ENCODE peak calls at places on chromosomes 11 and 22, in nine cellular contexts. One of them, this sample, is unnamed.

GRCh38 chr11:73402834-73403185 is 26.6 kb downstream of the RELT start:
- DNase-seq in COR-L47: no peak
- DNase-seq in NCI-H748 treated with DMSO at 0.1 percent for 48 hours: no peak
- DNase-seq in NCI-H2081: no peak
- DNase-seq in activated CD8-positive, alpha-beta memory T cell treated with anti-CD3 and anti-CD28 coated beads for 1 hour: no peak
- DNase-seq in stimulated activated CD4-positive, alpha-beta T cell treated with anti-CD3 and anti-CD28 coated beads, Interleukin-15, amount 100 ng/mL, for 24 hours: no peak
- DNase-seq in left colon: no peak
- DNase-seq in upper lobe of left lung: no peak
- DNase-seq in stimulated activated CD8-positive, alpha-beta memory T cell treated with anti-CD3 and anti-CD28 coated beads, Interleukin-2, amount 100 ng/mL, for 48 hours: no peak
- DNase-seq in this sample: no peak

GRCh38 chr11:115157247-115157646 is 347.0 kb downstream of the CADM1 start:
- DNase-seq in NCI-H748 treated with DMSO at 0.1 percent for 48 hours: no peak
- DNase-seq in activated CD8-positive, alpha-beta memory T cell treated with anti-CD3 and anti-CD28 coated beads for 1 hour: no peak
- DNase-seq in NCI-H2081: no peak
- DNase-seq in stimulated activated CD4-positive, alpha-beta T cell treated with anti-CD3 and anti-CD28 coated beads, Interleukin-15, amount 100 ng/mL, for 24 hours: no peak
- DNase-seq in stimulated activated CD8-positive, alpha-beta memory T cell treated with anti-CD3 and anti-CD28 coated beads, Interleukin-2, amount 100 ng/mL, for 48 hours: no peak
- DNase-seq in upper lobe of left lung: no peak
- DNase-seq in left colon: no peak
- DNase-seq in COR-L47: no peak
- DNase-seq in this sample: no peak

GRCh38 chr11:34978236-34979191 is 62.1 kb downstream of the PDHX start:
- DNase-seq in stimulated activated CD4-positive, alpha-beta T cell treated with anti-CD3 and anti-CD28 coated beads, Interleukin-15, amount 100 ng/mL, for 24 hours: no peak
- DNase-seq in COR-L47: no peak
- DNase-seq in activated CD8-positive, alpha-beta memory T cell treated with anti-CD3 and anti-CD28 coated beads for 1 hour: no peak
- DNase-seq in upper lobe of left lung: no peak
- DNase-seq in stimulated activated CD8-positive, alpha-beta memory T cell treated with anti-CD3 and anti-CD28 coated beads, Interleukin-2, amount 100 ng/mL, for 48 hours: no peak
- DNase-seq in left colon: no peak
- DNase-seq in NCI-H2081: no peak
- DNase-seq in NCI-H748 treated with DMSO at 0.1 percent for 48 hours: no peak
- DNase-seq in this sample: no peak

GRCh38 chr11:3166268-3167142 is 1.4 kb upstream of the OSBPL5 start:
- DNase-seq in COR-L47: peak; percentile 45
- DNase-seq in NCI-H748 treated with DMSO at 0.1 percent for 48 hours: peak; percentile 16
- DNase-seq in left colon: peak; percentile 60
- DNase-seq in upper lobe of left lung: peak; percentile 64
- DNase-seq in stimulated activated CD8-positive, alpha-beta memory T cell treated with anti-CD3 and anti-CD28 coated beads, Interleukin-2, amount 100 ng/mL, for 48 hours: no peak
- DNase-seq in NCI-H2081: no peak
- DNase-seq in activated CD8-positive, alpha-beta memory T cell treated with anti-CD3 and anti-CD28 coated beads for 1 hour: no peak
- DNase-seq in stimulated activated CD4-positive, alpha-beta T cell treated with anti-CD3 and anti-CD28 coated beads, Interleukin-15, amount 100 ng/mL, for 24 hours: no peak
- DNase-seq in this sample: no peak

GRCh38 chr11:69295079-69295994 is 1.4 kb downstream of the MYEOV start:
- DNase-seq in stimulated activated CD4-positive, alpha-beta T cell treated with anti-CD3 and anti-CD28 coated beads, Interleukin-15, amount 100 ng/mL, for 24 hours: no peak
- DNase-seq in stimulated activated CD8-positive, alpha-beta memory T cell treated with anti-CD3 and anti-CD28 coated beads, Interleukin-2, amount 100 ng/mL, for 48 hours: no peak
- DNase-seq in left colon: peak; percentile 12
- DNase-seq in activated CD8-positive, alpha-beta memory T cell treated with anti-CD3 and anti-CD28 coated beads for 1 hour: no peak
- DNase-seq in upper lobe of left lung: peak; percentile 72
- DNase-seq in NCI-H2081: no peak
- DNase-seq in COR-L47: no peak
- DNase-seq in NCI-H748 treated with DMSO at 0.1 percent for 48 hours: no peak
- DNase-seq in this sample: no peak

GRCh38 chr22:38201718-38202436 is at the start of gene MAFF:
- DNase-seq in NCI-H748 treated with DMSO at 0.1 percent for 48 hours: peak; percentile 43
- DNase-seq in left colon: peak; percentile 98
- DNase-seq in NCI-H2081: peak; percentile 77
- DNase-seq in activated CD8-positive, alpha-beta memory T cell treated with anti-CD3 and anti-CD28 coated beads for 1 hour: peak; percentile 78
- DNase-seq in upper lobe of left lung: peak; percentile 98
- DNase-seq in COR-L47: peak; percentile 79
- DNase-seq in stimulated activated CD4-positive, alpha-beta T cell treated with anti-CD3 and anti-CD28 coated beads, Interleukin-15, amount 100 ng/mL, for 24 hours: peak; percentile 97
- DNase-seq in stimulated activated CD8-positive, alpha-beta memory T cell treated with anti-CD3 and anti-CD28 coated beads, Interleukin-2, amount 100 ng/mL, for 48 hours: peak; percentile 86
- DNase-seq in this sample: peak; percentile 89

GRCh38 chr11:114215871-114216803 is 80.1 kb upstream of the NNMT start:
- DNase-seq in COR-L47: no peak
- DNase-seq in stimulated activated CD4-positive, alpha-beta T cell treated with anti-CD3 and anti-CD28 coated beads, Interleukin-15, amount 100 ng/mL, for 24 hours: no peak
- DNase-seq in stimulated activated CD8-positive, alpha-beta memory T cell treated with anti-CD3 and anti-CD28 coated beads, Interleukin-2, amount 100 ng/mL, for 48 hours: no peak
- DNase-seq in upper lobe of left lung: no peak
- DNase-seq in left colon: no peak
- DNase-seq in NCI-H2081: no peak
- DNase-seq in NCI-H748 treated with DMSO at 0.1 percent for 48 hours: no peak
- DNase-seq in activated CD8-positive, alpha-beta memory T cell treated with anti-CD3 and anti-CD28 coated beads for 1 hour: no peak
- DNase-seq in this sample: no peak

GRCh38 chr11:122091850-122092249 is 24.2 kb downstream of the BLID start:
- DNase-seq in stimulated activated CD8-positive, alpha-beta memory T cell treated with anti-CD3 and anti-CD28 coated beads, Interleukin-2, amount 100 ng/mL, for 48 hours: no peak
- DNase-seq in NCI-H748 treated with DMSO at 0.1 percent for 48 hours: no peak
- DNase-seq in left colon: no peak
- DNase-seq in stimulated activated CD4-positive, alpha-beta T cell treated with anti-CD3 and anti-CD28 coated beads, Interleukin-15, amount 100 ng/mL, for 24 hours: no peak
- DNase-seq in COR-L47: no peak
- DNase-seq in upper lobe of left lung: no peak
- DNase-seq in activated CD8-positive, alpha-beta memory T cell treated with anti-CD3 and anti-CD28 coated beads for 1 hour: no peak
- DNase-seq in NCI-H2081: no peak
- DNase-seq in this sample: no peak

GRCh38 chr22:44107341-44107740 is 73.4 kb upstream of the PARVG start:
- DNase-seq in stimulated activated CD8-positive, alpha-beta memory T cell treated with anti-CD3 and anti-CD28 coated beads, Interleukin-2, amount 100 ng/mL, for 48 hours: no peak
- DNase-seq in left colon: no peak
- DNase-seq in NCI-H748 treated with DMSO at 0.1 percent for 48 hours: no peak
- DNase-seq in COR-L47: no peak
- DNase-seq in NCI-H2081: no peak
- DNase-seq in upper lobe of left lung: no peak
- DNase-seq in stimulated activated CD4-positive, alpha-beta T cell treated with anti-CD3 and anti-CD28 coated beads, Interleukin-15, amount 100 ng/mL, for 24 hours: no peak
- DNase-seq in activated CD8-positive, alpha-beta memory T cell treated with anti-CD3 and anti-CD28 coated beads for 1 hour: no peak
- DNase-seq in this sample: no peak

GRCh38 chr11:75078233-75078632 is 18.4 kb downstream of the OR2AT4 start:
- DNase-seq in COR-L47: no peak
- DNase-seq in left colon: no peak
- DNase-seq in NCI-H2081: no peak
- DNase-seq in stimulated activated CD4-positive, alpha-beta T cell treated with anti-CD3 and anti-CD28 coated beads, Interleukin-15, amount 100 ng/mL, for 24 hours: no peak
- DNase-seq in upper lobe of left lung: no peak
- DNase-seq in NCI-H748 treated with DMSO at 0.1 percent for 48 hours: no peak
- DNase-seq in activated CD8-positive, alpha-beta memory T cell treated with anti-CD3 and anti-CD28 coated beads for 1 hour: no peak
- DNase-seq in stimulated activated CD8-positive, alpha-beta memory T cell treated with anti-CD3 and anti-CD28 coated beads, Interleukin-2, amount 100 ng/mL, for 48 hours: no peak
- DNase-seq in this sample: no peak

GRCh38 chr11:76658231-76658630 is 12.3 kb downstream of the LRRC32 start:
- DNase-seq in left colon: no peak
- DNase-seq in upper lobe of left lung: no peak
- DNase-seq in activated CD8-positive, alpha-beta memory T cell treated with anti-CD3 and anti-CD28 coated beads for 1 hour: no peak
- DNase-seq in stimulated activated CD4-positive, alpha-beta T cell treated with anti-CD3 and anti-CD28 coated beads, Interleukin-15, amount 100 ng/mL, for 24 hours: no peak
- DNase-seq in NCI-H748 treated with DMSO at 0.1 percent for 48 hours: no peak
- DNase-seq in NCI-H2081: no peak
- DNase-seq in stimulated activated CD8-positive, alpha-beta memory T cell treated with anti-CD3 and anti-CD28 coated beads, Interleukin-2, amount 100 ng/mL, for 48 hours: no peak
- DNase-seq in COR-L47: no peak
- DNase-seq in this sample: no peak

GRCh38 chr22:10781571-10782403 is 4746.2 kb upstream of the OR11H1 start:
- DNase-seq in NCI-H2081: no peak
- DNase-seq in stimulated activated CD8-positive, alpha-beta memory T cell treated with anti-CD3 and anti-CD28 coated beads, Interleukin-2, amount 100 ng/mL, for 48 hours: no peak
- DNase-seq in left colon: no peak
- DNase-seq in stimulated activated CD4-positive, alpha-beta T cell treated with anti-CD3 and anti-CD28 coated beads, Interleukin-15, amount 100 ng/mL, for 24 hours: no peak
- DNase-seq in COR-L47: no peak
- DNase-seq in activated CD8-positive, alpha-beta memory T cell treated with anti-CD3 and anti-CD28 coated beads for 1 hour: no peak
- DNase-seq in upper lobe of left lung: no peak
- DNase-seq in NCI-H748 treated with DMSO at 0.1 percent for 48 hours: no peak
- DNase-seq in this sample: no peak

GRCh38 chr22:19873960-19874306 is 19.3 kb upstream of the GNB1L start:
- DNase-seq in COR-L47: no peak
- DNase-seq in NCI-H2081: no peak
- DNase-seq in upper lobe of left lung: no peak
- DNase-seq in stimulated activated CD8-positive, alpha-beta memory T cell treated with anti-CD3 and anti-CD28 coated beads, Interleukin-2, amount 100 ng/mL, for 48 hours: no peak
- DNase-seq in stimulated activated CD4-positive, alpha-beta T cell treated with anti-CD3 and anti-CD28 coated beads, Interleukin-15, amount 100 ng/mL, for 24 hours: no peak
- DNase-seq in left colon: no peak
- DNase-seq in NCI-H748 treated with DMSO at 0.1 percent for 48 hours: no peak
- DNase-seq in activated CD8-positive, alpha-beta memory T cell treated with anti-CD3 and anti-CD28 coated beads for 1 hour: no peak
- DNase-seq in this sample: peak; percentile 13

GRCh38 chr22:47175761-47176359 is 413.4 kb downstream of the TBC1D22A start:
- DNase-seq in stimulated activated CD4-positive, alpha-beta T cell treated with anti-CD3 and anti-CD28 coated beads, Interleukin-15, amount 100 ng/mL, for 24 hours: no peak
- DNase-seq in COR-L47: no peak
- DNase-seq in NCI-H2081: no peak
- DNase-seq in activated CD8-positive, alpha-beta memory T cell treated with anti-CD3 and anti-CD28 coated beads for 1 hour: no peak
- DNase-seq in stimulated activated CD8-positive, alpha-beta memory T cell treated with anti-CD3 and anti-CD28 coated beads, Interleukin-2, amount 100 ng/mL, for 48 hours: no peak
- DNase-seq in left colon: peak; percentile 4
- DNase-seq in upper lobe of left lung: peak; percentile 61
- DNase-seq in NCI-H748 treated with DMSO at 0.1 percent for 48 hours: no peak
- DNase-seq in this sample: no peak

GRCh38 chr11:65133724-65134123 is 595 bp downstream of the SYVN1 start:
- DNase-seq in activated CD8-positive, alpha-beta memory T cell treated with anti-CD3 and anti-CD28 coated beads for 1 hour: no peak
- DNase-seq in left colon: peak; percentile 42
- DNase-seq in stimulated activated CD4-positive, alpha-beta T cell treated with anti-CD3 and anti-CD28 coated beads, Interleukin-15, amount 100 ng/mL, for 24 hours: no peak
- DNase-seq in NCI-H2081: no peak
- DNase-seq in upper lobe of left lung: no peak
- DNase-seq in COR-L47: no peak
- DNase-seq in stimulated activated CD8-positive, alpha-beta memory T cell treated with anti-CD3 and anti-CD28 coated beads, Interleukin-2, amount 100 ng/mL, for 48 hours: no peak
- DNase-seq in NCI-H748 treated with DMSO at 0.1 percent for 48 hours: no peak
- DNase-seq in this sample: no peak

GRCh38 chr11:118910309-118911112 is 15.2 kb downstream of the BCL9L start:
- DNase-seq in upper lobe of left lung: peak; percentile 93
- DNase-seq in NCI-H2081: no peak
- DNase-seq in COR-L47: no peak
- DNase-seq in NCI-H748 treated with DMSO at 0.1 percent for 48 hours: no peak
- DNase-seq in left colon: peak; percentile 66
- DNase-seq in activated CD8-positive, alpha-beta memory T cell treated with anti-CD3 and anti-CD28 coated beads for 1 hour: no peak
- DNase-seq in stimulated activated CD4-positive, alpha-beta T cell treated with anti-CD3 and anti-CD28 coated beads, Interleukin-15, amount 100 ng/mL, for 24 hours: peak; percentile 56
- DNase-seq in stimulated activated CD8-positive, alpha-beta memory T cell treated with anti-CD3 and anti-CD28 coated beads, Interleukin-2, amount 100 ng/mL, for 48 hours: no peak
- DNase-seq in this sample: no peak

GRCh38 chr11:2259897-2260451 is 10.4 kb downstream of the ASCL2 start:
- DNase-seq in COR-L47: no peak
- DNase-seq in activated CD8-positive, alpha-beta memory T cell treated with anti-CD3 and anti-CD28 coated beads for 1 hour: no peak
- DNase-seq in NCI-H2081: no peak
- DNase-seq in stimulated activated CD4-positive, alpha-beta T cell treated with anti-CD3 and anti-CD28 coated beads, Interleukin-15, amount 100 ng/mL, for 24 hours: no peak
- DNase-seq in stimulated activated CD8-positive, alpha-beta memory T cell treated with anti-CD3 and anti-CD28 coated beads, Interleukin-2, amount 100 ng/mL, for 48 hours: no peak
- DNase-seq in left colon: no peak
- DNase-seq in NCI-H748 treated with DMSO at 0.1 percent for 48 hours: no peak
- DNase-seq in upper lobe of left lung: no peak
- DNase-seq in this sample: no peak

GRCh38 chr11:37972691-37973090 is 1374.7 kb upstream of the RAG2 start:
- DNase-seq in COR-L47: no peak
- DNase-seq in stimulated activated CD8-positive, alpha-beta memory T cell treated with anti-CD3 and anti-CD28 coated beads, Interleukin-2, amount 100 ng/mL, for 48 hours: no peak
- DNase-seq in NCI-H2081: no peak
- DNase-seq in activated CD8-positive, alpha-beta memory T cell treated with anti-CD3 and anti-CD28 coated beads for 1 hour: no peak
- DNase-seq in upper lobe of left lung: no peak
- DNase-seq in left colon: no peak
- DNase-seq in NCI-H748 treated with DMSO at 0.1 percent for 48 hours: no peak
- DNase-seq in stimulated activated CD4-positive, alpha-beta T cell treated with anti-CD3 and anti-CD28 coated beads, Interleukin-15, amount 100 ng/mL, for 24 hours: no peak
- DNase-seq in this sample: no peak

GRCh38 chr11:100592619-100593309 is 94.3 kb upstream of the ARHGAP42 start:
- DNase-seq in upper lobe of left lung: no peak
- DNase-seq in stimulated activated CD4-positive, alpha-beta T cell treated with anti-CD3 and anti-CD28 coated beads, Interleukin-15, amount 100 ng/mL, for 24 hours: no peak
- DNase-seq in left colon: no peak
- DNase-seq in COR-L47: no peak
- DNase-seq in NCI-H2081: no peak
- DNase-seq in stimulated activated CD8-positive, alpha-beta memory T cell treated with anti-CD3 and anti-CD28 coated beads, Interleukin-2, amount 100 ng/mL, for 48 hours: no peak
- DNase-seq in NCI-H748 treated with DMSO at 0.1 percent for 48 hours: no peak
- DNase-seq in activated CD8-positive, alpha-beta memory T cell treated with anti-CD3 and anti-CD28 coated beads for 1 hour: no peak
- DNase-seq in this sample: no peak

GRCh38 chr11:69280994-69281393 is 13.0 kb upstream of the MYEOV start:
- DNase-seq in COR-L47: no peak
- DNase-seq in stimulated activated CD4-positive, alpha-beta T cell treated with anti-CD3 and anti-CD28 coated beads, Interleukin-15, amount 100 ng/mL, for 24 hours: no peak
- DNase-seq in NCI-H2081: no peak
- DNase-seq in stimulated activated CD8-positive, alpha-beta memory T cell treated with anti-CD3 and anti-CD28 coated beads, Interleukin-2, amount 100 ng/mL, for 48 hours: no peak
- DNase-seq in activated CD8-positive, alpha-beta memory T cell treated with anti-CD3 and anti-CD28 coated beads for 1 hour: no peak
- DNase-seq in NCI-H748 treated with DMSO at 0.1 percent for 48 hours: no peak
- DNase-seq in upper lobe of left lung: no peak
- DNase-seq in left colon: no peak
- DNase-seq in this sample: no peak

GRCh38 chr11:75582935-75583709 is 21.1 kb downstream of the SERPINH1 start:
- DNase-seq in NCI-H748 treated with DMSO at 0.1 percent for 48 hours: peak; percentile 25
- DNase-seq in stimulated activated CD4-positive, alpha-beta T cell treated with anti-CD3 and anti-CD28 coated beads, Interleukin-15, amount 100 ng/mL, for 24 hours: peak; percentile 48
- DNase-seq in upper lobe of left lung: peak; percentile 92
- DNase-seq in NCI-H2081: peak; percentile 73
- DNase-seq in activated CD8-positive, alpha-beta memory T cell treated with anti-CD3 and anti-CD28 coated beads for 1 hour: peak; percentile 1
- DNase-seq in left colon: peak; percentile 57
- DNase-seq in stimulated activated CD8-positive, alpha-beta memory T cell treated with anti-CD3 and anti-CD28 coated beads, Interleukin-2, amount 100 ng/mL, for 48 hours: peak; percentile 39
- DNase-seq in COR-L47: peak; percentile 79
- DNase-seq in this sample: peak; percentile 89

GRCh38 chr11:114168086-114168448 is 108.6 kb downstream of the ZBTB16 start:
- DNase-seq in upper lobe of left lung: no peak
- DNase-seq in stimulated activated CD4-positive, alpha-beta T cell treated with anti-CD3 and anti-CD28 coated beads, Interleukin-15, amount 100 ng/mL, for 24 hours: no peak
- DNase-seq in stimulated activated CD8-positive, alpha-beta memory T cell treated with anti-CD3 and anti-CD28 coated beads, Interleukin-2, amount 100 ng/mL, for 48 hours: no peak
- DNase-seq in NCI-H2081: no peak
- DNase-seq in NCI-H748 treated with DMSO at 0.1 percent for 48 hours: no peak
- DNase-seq in left colon: no peak
- DNase-seq in COR-L47: no peak
- DNase-seq in activated CD8-positive, alpha-beta memory T cell treated with anti-CD3 and anti-CD28 coated beads for 1 hour: no peak
- DNase-seq in this sample: no peak

GRCh38 chr22:19740586-19740985 is 17.2 kb downstream of the GP1BB start:
- DNase-seq in upper lobe of left lung: peak; percentile 73
- DNase-seq in left colon: no peak
- DNase-seq in NCI-H748 treated with DMSO at 0.1 percent for 48 hours: no peak
- DNase-seq in stimulated activated CD4-positive, alpha-beta T cell treated with anti-CD3 and anti-CD28 coated beads, Interleukin-15, amount 100 ng/mL, for 24 hours: no peak
- DNase-seq in COR-L47: no peak
- DNase-seq in stimulated activated CD8-positive, alpha-beta memory T cell treated with anti-CD3 and anti-CD28 coated beads, Interleukin-2, amount 100 ng/mL, for 48 hours: no peak
- DNase-seq in NCI-H2081: no peak
- DNase-seq in activated CD8-positive, alpha-beta memory T cell treated with anti-CD3 and anti-CD28 coated beads for 1 hour: no peak
- DNase-seq in this sample: no peak

GRCh38 chr11:117428856-117429229 is 101.2 kb downstream of the CEP164 start:
- DNase-seq in stimulated activated CD4-positive, alpha-beta T cell treated with anti-CD3 and anti-CD28 coated beads, Interleukin-15, amount 100 ng/mL, for 24 hours: no peak
- DNase-seq in COR-L47: no peak
- DNase-seq in NCI-H748 treated with DMSO at 0.1 percent for 48 hours: no peak
- DNase-seq in left colon: no peak
- DNase-seq in activated CD8-positive, alpha-beta memory T cell treated with anti-CD3 and anti-CD28 coated beads for 1 hour: no peak
- DNase-seq in NCI-H2081: no peak
- DNase-seq in stimulated activated CD8-positive, alpha-beta memory T cell treated with anti-CD3 and anti-CD28 coated beads, Interleukin-2, amount 100 ng/mL, for 48 hours: no peak
- DNase-seq in upper lobe of left lung: no peak
- DNase-seq in this sample: no peak

GRCh38 chr22:44404341-44405020 is 91.7 kb upstream of the SHISAL1 start:
- DNase-seq in stimulated activated CD8-positive, alpha-beta memory T cell treated with anti-CD3 and anti-CD28 coated beads, Interleukin-2, amount 100 ng/mL, for 48 hours: no peak
- DNase-seq in left colon: no peak
- DNase-seq in activated CD8-positive, alpha-beta memory T cell treated with anti-CD3 and anti-CD28 coated beads for 1 hour: no peak
- DNase-seq in NCI-H2081: no peak
- DNase-seq in NCI-H748 treated with DMSO at 0.1 percent for 48 hours: no peak
- DNase-seq in upper lobe of left lung: no peak
- DNase-seq in stimulated activated CD4-positive, alpha-beta T cell treated with anti-CD3 and anti-CD28 coated beads, Interleukin-15, amount 100 ng/mL, for 24 hours: no peak
- DNase-seq in COR-L47: no peak
- DNase-seq in this sample: no peak

GRCh38 chr11:398826-399225 is 4.8 kb downstream of the PKP3 start:
- DNase-seq in stimulated activated CD4-positive, alpha-beta T cell treated with anti-CD3 and anti-CD28 coated beads, Interleukin-15, amount 100 ng/mL, for 24 hours: no peak
- DNase-seq in activated CD8-positive, alpha-beta memory T cell treated with anti-CD3 and anti-CD28 coated beads for 1 hour: no peak
- DNase-seq in COR-L47: no peak
- DNase-seq in stimulated activated CD8-positive, alpha-beta memory T cell treated with anti-CD3 and anti-CD28 coated beads, Interleukin-2, amount 100 ng/mL, for 48 hours: no peak
- DNase-seq in NCI-H748 treated with DMSO at 0.1 percent for 48 hours: no peak
- DNase-seq in upper lobe of left lung: peak; percentile 79
- DNase-seq in NCI-H2081: no peak
- DNase-seq in left colon: no peak
- DNase-seq in this sample: no peak

GRCh38 chr11:123474994-123475393 is 44.9 kb downstream of the GRAMD1B start:
- DNase-seq in NCI-H2081: no peak
- DNase-seq in stimulated activated CD4-positive, alpha-beta T cell treated with anti-CD3 and anti-CD28 coated beads, Interleukin-15, amount 100 ng/mL, for 24 hours: no peak
- DNase-seq in COR-L47: no peak
- DNase-seq in activated CD8-positive, alpha-beta memory T cell treated with anti-CD3 and anti-CD28 coated beads for 1 hour: no peak
- DNase-seq in upper lobe of left lung: no peak
- DNase-seq in NCI-H748 treated with DMSO at 0.1 percent for 48 hours: no peak
- DNase-seq in left colon: no peak
- DNase-seq in stimulated activated CD8-positive, alpha-beta memory T cell treated with anti-CD3 and anti-CD28 coated beads, Interleukin-2, amount 100 ng/mL, for 48 hours: no peak
- DNase-seq in this sample: no peak

GRCh38 chr11:44862546-44863101 is 88.1 kb downstream of the TP53I11 start:
- DNase-seq in left colon: no peak
- DNase-seq in NCI-H2081: no peak
- DNase-seq in stimulated activated CD4-positive, alpha-beta T cell treated with anti-CD3 and anti-CD28 coated beads, Interleukin-15, amount 100 ng/mL, for 24 hours: no peak
- DNase-seq in COR-L47: no peak
- DNase-seq in NCI-H748 treated with DMSO at 0.1 percent for 48 hours: no peak
- DNase-seq in upper lobe of left lung: no peak
- DNase-seq in activated CD8-positive, alpha-beta memory T cell treated with anti-CD3 and anti-CD28 coated beads for 1 hour: no peak
- DNase-seq in stimulated activated CD8-positive, alpha-beta memory T cell treated with anti-CD3 and anti-CD28 coated beads, Interleukin-2, amount 100 ng/mL, for 48 hours: no peak
- DNase-seq in this sample: no peak

GRCh38 chr11:103961010-103961409 is 75.4 kb upstream of the DDI1 start:
- DNase-seq in COR-L47: no peak
- DNase-seq in stimulated activated CD4-positive, alpha-beta T cell treated with anti-CD3 and anti-CD28 coated beads, Interleukin-15, amount 100 ng/mL, for 24 hours: no peak
- DNase-seq in stimulated activated CD8-positive, alpha-beta memory T cell treated with anti-CD3 and anti-CD28 coated beads, Interleukin-2, amount 100 ng/mL, for 48 hours: no peak
- DNase-seq in activated CD8-positive, alpha-beta memory T cell treated with anti-CD3 and anti-CD28 coated beads for 1 hour: no peak
- DNase-seq in upper lobe of left lung: no peak
- DNase-seq in left colon: no peak
- DNase-seq in NCI-H748 treated with DMSO at 0.1 percent for 48 hours: no peak
- DNase-seq in NCI-H2081: no peak
- DNase-seq in this sample: no peak

GRCh38 chr11:17343907-17344306 is 7.7 kb upstream of the NCR3LG1 start:
- DNase-seq in activated CD8-positive, alpha-beta memory T cell treated with anti-CD3 and anti-CD28 coated beads for 1 hour: no peak
- DNase-seq in stimulated activated CD4-positive, alpha-beta T cell treated with anti-CD3 and anti-CD28 coated beads, Interleukin-15, amount 100 ng/mL, for 24 hours: peak; percentile 73
- DNase-seq in left colon: no peak
- DNase-seq in NCI-H2081: no peak
- DNase-seq in stimulated activated CD8-positive, alpha-beta memory T cell treated with anti-CD3 and anti-CD28 coated beads, Interleukin-2, amount 100 ng/mL, for 48 hours: peak; percentile 21
- DNase-seq in upper lobe of left lung: no peak
- DNase-seq in NCI-H748 treated with DMSO at 0.1 percent for 48 hours: no peak
- DNase-seq in COR-L47: no peak
- DNase-seq in this sample: no peak

GRCh38 chr11:59429924-59430516 is 3.8 kb upstream of the OR5A2 start:
- DNase-seq in NCI-H748 treated with DMSO at 0.1 percent for 48 hours: peak; percentile 69
- DNase-seq in upper lobe of left lung: no peak
- DNase-seq in stimulated activated CD8-positive, alpha-beta memory T cell treated with anti-CD3 and anti-CD28 coated beads, Interleukin-2, amount 100 ng/mL, for 48 hours: no peak
- DNase-seq in stimulated activated CD4-positive, alpha-beta T cell treated with anti-CD3 and anti-CD28 coated beads, Interleukin-15, amount 100 ng/mL, for 24 hours: peak; percentile 42
- DNase-seq in COR-L47: peak; percentile 29
- DNase-seq in NCI-H2081: peak; percentile 50
- DNase-seq in left colon: peak; percentile 4
- DNase-seq in activated CD8-positive, alpha-beta memory T cell treated with anti-CD3 and anti-CD28 coated beads for 1 hour: no peak
- DNase-seq in this sample: peak; percentile 3

This sample was measured in GM12892.